ENCODE peak calls at places on chromosome 20, in eight cellular contexts. One of them, this sample, is unnamed.
A peak's percentile ranks its signal among the peaks of the same experiment; 100 is the strongest.

GRCh38 chr20:63325554-63326313 is 32.7 kb downstream of the COL20A1 start:
- DNase-seq in stomach: no peak
- DNase-seq in SK-N-SH: no peak
- DNase-seq in psoas muscle: peak; percentile 10
- DNase-seq in GM23248: no peak
- DNase-seq in heart left ventricle: peak; percentile 17
- DNase-seq in HCT116: no peak
- DNase-seq in A549: no peak
- DNase-seq in this sample: peak; percentile 62

GRCh38 chr20:9363673-9364072 is 150.7 kb upstream of the LAMP5 start:
- DNase-seq in A549: no peak
- DNase-seq in HCT116: peak; percentile 3
- DNase-seq in stomach: no peak
- DNase-seq in GM23248: peak; percentile 15
- DNase-seq in psoas muscle: no peak
- DNase-seq in heart left ventricle: no peak
- DNase-seq in SK-N-SH: no peak
- DNase-seq in this sample: no peak

GRCh38 chr20:53865905-53866786 is 204.2 kb downstream of the BCAS1 start:
- DNase-seq in A549: peak; percentile 81
- DNase-seq in SK-N-SH: peak; percentile 19
- DNase-seq in psoas muscle: no peak
- DNase-seq in GM23248: peak; percentile 65
- DNase-seq in stomach: peak; percentile 60
- DNase-seq in HCT116: no peak
- DNase-seq in heart left ventricle: peak; percentile 28
- DNase-seq in this sample: no peak

GRCh38 chr20:33203444-33203843 is 13.7 kb upstream of the BPIFA3 start:
- DNase-seq in SK-N-SH: no peak
- DNase-seq in heart left ventricle: no peak
- DNase-seq in HCT116: no peak
- DNase-seq in GM23248: no peak
- DNase-seq in psoas muscle: no peak
- DNase-seq in A549: no peak
- DNase-seq in stomach: no peak
- DNase-seq in this sample: no peak

GRCh38 chr20:47568019-47568418 is 66.3 kb downstream of the NCOA3 start:
- DNase-seq in SK-N-SH: no peak
- DNase-seq in heart left ventricle: peak; percentile 41
- DNase-seq in HCT116: no peak
- DNase-seq in GM23248: peak; percentile 73
- DNase-seq in A549: peak; percentile 62
- DNase-seq in stomach: peak; percentile 49
- DNase-seq in psoas muscle: no peak
- DNase-seq in this sample: peak; percentile 66

GRCh38 chr20:46333136-46333991 is 25.1 kb upstream of the CDH22 start:
- DNase-seq in psoas muscle: peak; percentile 43
- DNase-seq in HCT116: no peak
- DNase-seq in heart left ventricle: peak; percentile 53
- DNase-seq in SK-N-SH: peak; percentile 69
- DNase-seq in A549: no peak
- DNase-seq in GM23248: no peak
- DNase-seq in stomach: no peak
- DNase-seq in this sample: no peak

GRCh38 chr20:5674176-5674660 is 76.0 kb upstream of the SHLD1 start:
- DNase-seq in GM23248: peak; percentile 31
- DNase-seq in heart left ventricle: no peak
- DNase-seq in stomach: no peak
- DNase-seq in SK-N-SH: no peak
- DNase-seq in HCT116: peak; percentile 12
- DNase-seq in A549: no peak
- DNase-seq in psoas muscle: no peak
- DNase-seq in this sample: no peak

GRCh38 chr20:58408603-58409246 is 19.7 kb downstream of the VAPB start:
- DNase-seq in stomach: no peak
- DNase-seq in psoas muscle: no peak
- DNase-seq in heart left ventricle: no peak
- DNase-seq in A549: no peak
- DNase-seq in GM23248: no peak
- DNase-seq in HCT116: no peak
- DNase-seq in SK-N-SH: no peak
- DNase-seq in this sample: no peak

GRCh38 chr20:64077094-64077493 is 2.2 kb downstream of the RGS19 start:
- DNase-seq in HCT116: no peak
- DNase-seq in heart left ventricle: peak; percentile 60
- DNase-seq in GM23248: no peak
- DNase-seq in psoas muscle: no peak
- DNase-seq in SK-N-SH: no peak
- DNase-seq in A549: no peak
- DNase-seq in stomach: no peak
- DNase-seq in this sample: no peak

GRCh38 chr20:21323640-21324039 is 20.5 kb downstream of the XRN2 start:
- DNase-seq in GM23248: peak; percentile 86
- DNase-seq in heart left ventricle: no peak
- DNase-seq in SK-N-SH: no peak
- DNase-seq in HCT116: peak; percentile 27
- DNase-seq in stomach: no peak
- DNase-seq in A549: peak; percentile 33
- DNase-seq in psoas muscle: no peak
- DNase-seq in this sample: no peak

GRCh38 chr20:8116067-8116811 is 15.8 kb upstream of the PLCB1 start:
- DNase-seq in HCT116: no peak
- DNase-seq in psoas muscle: no peak
- DNase-seq in stomach: no peak
- DNase-seq in GM23248: peak; percentile 85
- DNase-seq in heart left ventricle: no peak
- DNase-seq in SK-N-SH: no peak
- DNase-seq in A549: no peak
- DNase-seq in this sample: no peak

GRCh38 chr20:2390971-2391675 is 10.4 kb downstream of the TGM6 start:
- DNase-seq in A549: no peak
- DNase-seq in psoas muscle: no peak
- DNase-seq in HCT116: no peak
- DNase-seq in heart left ventricle: no peak
- DNase-seq in SK-N-SH: no peak
- DNase-seq in stomach: no peak
- DNase-seq in GM23248: no peak
- DNase-seq in this sample: no peak

GRCh38 chr20:63548542-63548941 is 993 bp upstream of the SRMS start:
- DNase-seq in SK-N-SH: no peak
- DNase-seq in HCT116: no peak
- DNase-seq in A549: no peak
- DNase-seq in stomach: no peak
- DNase-seq in heart left ventricle: no peak
- DNase-seq in psoas muscle: no peak
- DNase-seq in GM23248: no peak
- DNase-seq in this sample: no peak

GRCh38 chr20:35731469-35731788 is 10.6 kb downstream of the RBM39 start:
- DNase-seq in heart left ventricle: no peak
- DNase-seq in SK-N-SH: no peak
- DNase-seq in A549: no peak
- DNase-seq in psoas muscle: no peak
- DNase-seq in stomach: no peak
- DNase-seq in GM23248: no peak
- DNase-seq in HCT116: no peak
- DNase-seq in this sample: no peak
- H3K27ac ChIP-seq in heart left ventricle: no peak overlapping the region
- H3K27ac ChIP-seq in SK-N-SH: no peak overlapping the region
- H3K27ac ChIP-seq in A549: no peak overlapping the region
- H3K27ac ChIP-seq in psoas muscle: no peak overlapping the region
- H3K27ac ChIP-seq in stomach: peak overlapping the region; percentile 11
- H3K27ac ChIP-seq in GM23248: peak overlapping the region; percentile 19
- H3K27ac ChIP-seq in HCT116: no peak overlapping the region
- H3K27ac ChIP-seq in this sample: no peak overlapping the region

GRCh38 chr20:43746344-43747137 is 19.7 kb upstream of the GTSF1L start:
- DNase-seq in heart left ventricle: no peak
- DNase-seq in HCT116: no peak
- DNase-seq in stomach: no peak
- DNase-seq in SK-N-SH: no peak
- DNase-seq in GM23248: no peak
- DNase-seq in psoas muscle: no peak
- DNase-seq in A549: no peak
- DNase-seq in this sample: no peak
- H3K4me1 ChIP-seq in heart left ventricle: no peaks in the 10 kb centered on the region
- H3K4me1 ChIP-seq in HCT116: peaks cover 2% of the 10 kb centered on the region
- H3K4me1 ChIP-seq in stomach: no peaks in the 10 kb centered on the region
- H3K4me1 ChIP-seq in SK-N-SH: peaks cover 6% of the 10 kb centered on the region
- H3K4me1 ChIP-seq in GM23248: peaks cover 6% of the 10 kb centered on the region
- H3K4me1 ChIP-seq in psoas muscle: no peaks in the 10 kb centered on the region
- H3K4me1 ChIP-seq in A549: peaks cover 7% of the 10 kb centered on the region
- H3K4me1 ChIP-seq in this sample: no peaks in the 10 kb centered on the region

DNA sequence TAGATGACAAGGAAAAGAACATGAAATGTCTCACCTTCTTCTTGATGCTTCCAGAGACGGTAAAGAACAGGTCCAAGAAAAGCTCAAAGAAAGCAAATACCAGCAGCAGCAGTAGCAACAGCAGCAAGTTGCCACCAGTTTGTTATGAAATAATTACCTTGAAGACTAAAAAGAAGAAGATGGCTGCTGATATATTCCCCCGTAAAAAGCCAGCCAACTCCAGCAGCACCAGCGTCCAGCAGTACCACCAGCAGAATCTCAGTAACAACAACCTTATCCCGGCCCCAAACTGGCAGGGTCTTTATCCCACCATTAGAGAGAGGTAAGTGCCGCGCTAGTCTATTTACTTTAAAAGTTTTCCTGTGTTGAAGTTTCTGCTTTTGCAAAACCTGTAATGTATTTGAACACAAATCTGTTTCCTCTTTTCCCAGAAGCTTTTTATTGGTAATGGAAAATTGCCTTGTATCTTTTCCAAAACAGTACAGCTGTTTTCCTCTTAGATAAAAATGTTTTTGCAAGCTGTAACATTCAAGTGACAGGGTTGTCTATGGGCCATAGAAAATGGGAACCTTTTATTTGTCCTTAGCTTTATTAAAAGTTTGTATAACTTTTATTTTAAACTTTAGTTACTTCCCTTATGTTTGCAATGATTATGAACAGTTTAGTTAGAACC is 723 bp downstream of the BTBD3 start:
- DNase-seq in SK-N-SH: no peak
- DNase-seq in stomach: no peak
- DNase-seq in psoas muscle: no peak
- DNase-seq in A549: no peak
- DNase-seq in heart left ventricle: no peak
- DNase-seq in HCT116: no peak
- DNase-seq in GM23248: peak; percentile 2
- DNase-seq in this sample: no peak
- H3K27ac ChIP-seq in SK-N-SH: peak overlapping the region; percentile 50
- H3K27ac ChIP-seq in stomach: peak overlapping the region; percentile 76
- H3K27ac ChIP-seq in psoas muscle: peak overlapping the region; percentile 32
- H3K27ac ChIP-seq in A549: no peak overlapping the region
- H3K27ac ChIP-seq in heart left ventricle: peak overlapping the region; percentile 81
- H3K27ac ChIP-seq in HCT116: no peak overlapping the region
- H3K27ac ChIP-seq in GM23248: no peak overlapping the region
- H3K27ac ChIP-seq in this sample: no peak overlapping the region

GRCh38 chr20:23091741-23092408 is 5.8 kb upstream of the CD93 start:
- DNase-seq in A549: no peak
- DNase-seq in heart left ventricle: no peak
- DNase-seq in HCT116: no peak
- DNase-seq in psoas muscle: no peak
- DNase-seq in SK-N-SH: no peak
- DNase-seq in stomach: no peak
- DNase-seq in GM23248: no peak
- DNase-seq in this sample: no peak
- H3K4me1 ChIP-seq in A549: no peaks in the 10 kb centered on the region
- H3K4me1 ChIP-seq in heart left ventricle: peaks cover 23% of the 10 kb centered on the region
- H3K4me1 ChIP-seq in HCT116: peaks cover 10% of the 10 kb centered on the region
- H3K4me1 ChIP-seq in psoas muscle: peaks cover 20% of the 10 kb centered on the region
- H3K4me1 ChIP-seq in SK-N-SH: no peaks in the 10 kb centered on the region
- H3K4me1 ChIP-seq in stomach: peaks cover 5% of the 10 kb centered on the region
- H3K4me1 ChIP-seq in GM23248: no peaks in the 10 kb centered on the region
- H3K4me1 ChIP-seq in this sample: no peaks in the 10 kb centered on the region

DNA sequence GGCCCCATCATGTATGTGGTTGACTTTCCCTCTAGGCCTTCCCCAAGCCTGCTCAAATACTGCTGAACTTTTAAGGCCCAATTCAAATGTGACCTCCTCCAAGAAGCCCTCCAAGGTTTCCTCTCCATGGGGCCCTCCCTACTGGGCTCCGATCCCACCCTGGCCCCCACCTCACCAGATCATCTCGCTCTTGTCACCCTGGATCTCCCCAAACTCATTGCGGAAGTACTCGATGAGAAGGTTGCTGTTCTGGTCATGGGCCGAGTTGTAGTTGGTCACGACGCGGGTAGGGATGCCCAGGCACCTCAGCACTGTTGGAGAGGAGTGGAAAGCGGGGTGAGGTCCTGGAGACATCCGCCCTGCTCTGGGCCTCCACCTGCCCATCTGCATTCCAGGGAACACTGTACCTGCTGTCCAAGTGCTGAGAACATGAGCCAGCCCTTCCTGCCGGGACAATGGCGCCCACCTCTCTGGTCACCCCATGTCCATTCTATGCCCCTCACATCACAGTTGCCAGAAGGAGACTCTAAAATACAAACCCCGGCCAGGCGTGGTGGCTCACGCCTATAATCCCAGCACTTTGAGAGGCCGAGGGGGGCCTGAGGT is 23.1 kb downstream of the TGM2 start:
- DNase-seq in psoas muscle: no peak
- DNase-seq in HCT116: no peak
- DNase-seq in stomach: no peak
- DNase-seq in heart left ventricle: no peak
- DNase-seq in GM23248: no peak
- DNase-seq in SK-N-SH: no peak
- DNase-seq in A549: no peak
- DNase-seq in this sample: peak; percentile 34
- H3K27ac ChIP-seq in psoas muscle: no peak overlapping the region
- H3K27ac ChIP-seq in HCT116: no peak overlapping the region
- H3K27ac ChIP-seq in stomach: peak overlapping the region; percentile 25
- H3K27ac ChIP-seq in heart left ventricle: peak overlapping the region; percentile 78
- H3K27ac ChIP-seq in GM23248: no peak overlapping the region
- H3K27ac ChIP-seq in SK-N-SH: peak overlapping the region; percentile 1
- H3K27ac ChIP-seq in A549: peak overlapping the region; percentile 95
- H3K27ac ChIP-seq in this sample: no peak overlapping the region

DNA sequence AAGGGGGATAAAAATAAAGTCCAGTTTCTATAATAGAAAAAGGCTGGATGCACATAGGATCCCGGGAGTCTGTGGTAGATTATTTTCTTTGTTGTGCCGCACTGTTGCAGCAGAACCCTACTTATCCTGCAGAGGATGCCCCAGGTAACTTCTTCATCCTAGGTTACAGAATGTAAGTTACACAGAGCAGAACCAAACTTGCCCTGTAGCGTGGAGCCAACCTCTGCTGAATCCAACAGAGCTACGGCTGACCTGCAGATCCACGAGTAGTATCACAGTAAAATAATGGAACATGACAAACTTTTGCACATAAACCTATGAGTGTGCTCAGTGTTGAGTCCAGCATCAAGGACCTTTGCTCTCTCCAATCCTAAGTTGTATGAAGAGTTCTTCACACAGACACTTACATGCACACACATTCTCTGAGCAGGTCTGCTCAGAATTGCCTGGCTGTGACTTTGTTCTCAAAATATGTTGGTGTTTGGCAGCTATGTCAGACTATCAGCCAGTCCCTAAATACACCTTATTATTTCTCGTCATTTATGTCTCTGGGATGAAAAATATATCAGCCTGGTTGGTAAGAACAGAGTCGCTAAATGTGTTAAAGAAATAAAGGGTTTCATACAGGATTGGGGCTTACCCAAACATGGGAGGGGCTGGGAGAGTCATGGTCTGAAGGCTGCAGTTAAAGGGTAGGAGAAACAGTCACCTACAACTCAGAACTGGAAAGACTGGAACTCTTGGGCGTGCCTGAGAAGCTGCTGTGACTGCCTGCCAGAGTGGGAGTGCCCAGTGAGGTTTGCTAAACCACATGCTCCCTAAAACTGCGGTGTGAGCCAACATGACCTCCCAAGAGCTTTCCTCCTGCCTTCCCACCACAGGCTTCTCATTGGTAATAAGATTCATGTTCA is 165.1 kb upstream of the SLC24A3 start:
- DNase-seq in GM23248: peak; percentile 24
- DNase-seq in SK-N-SH: no peak
- DNase-seq in psoas muscle: peak; percentile 66
- DNase-seq in A549: no peak
- DNase-seq in stomach: peak; percentile 85
- DNase-seq in heart left ventricle: peak; percentile 73
- DNase-seq in HCT116: no peak
- DNase-seq in this sample: peak; percentile 81
- H3K4me1 ChIP-seq in GM23248: no peaks in the 10 kb centered on the region
- H3K4me1 ChIP-seq in SK-N-SH: no peaks in the 10 kb centered on the region
- H3K4me1 ChIP-seq in psoas muscle: peaks cover 16% of the 10 kb centered on the region
- H3K4me1 ChIP-seq in A549: no peaks in the 10 kb centered on the region
- H3K4me1 ChIP-seq in stomach: peaks cover 4% of the 10 kb centered on the region
- H3K4me1 ChIP-seq in heart left ventricle: peaks cover 22% of the 10 kb centered on the region
- H3K4me1 ChIP-seq in HCT116: no peaks in the 10 kb centered on the region
- H3K4me1 ChIP-seq in this sample: no peaks in the 10 kb centered on the region